ENCODE peak calls at places on chromosomes 1 and 21, in five cellular contexts. N, A, G, Z and I are unnamed samples.

GRCh38 chr1:93496520-93496919 is 48.6 kb downstream of the FNBP1L start:
- DNase-seq in N (no peak), A (no peak), G (no peak), Z (no peak), I (no peak)

GRCh38 chr1:22918644-22919043 is 54.0 kb downstream of the LACTBL1 start:
- DNase-seq in N (no peak), A (no peak), G (no peak), Z (no peak), I (no peak)

GRCh38 chr1:1068374-1069060 is 5.6 kb downstream of the RNF223 start:
- DNase-seq in N (no peak), A (no peak), G (no peak), Z (no peak), I (no peak)

GRCh38 chr1:167065481-167065880 is 24.7 kb downstream of the GPA33 start:
- DNase-seq in N (no peak), A (no peak), G (no peak), Z (no peak), I (no peak)

GRCh38 chr1:109341944-109342925 is 35.4 kb upstream of the MYBPHL start:
- DNase-seq in N (no peak), A (no peak), G (no peak), Z (no peak), I (no peak)

GRCh38 chr1:156704930-156705320 is 458 bp downstream of the CRABP2 start:
- DNase-seq in N (no peak), A (no peak), G (no peak), Z (no peak), I (peak)

GRCh38 chr1:88935522-88936222 is 44.3 kb upstream of the GTF2B start:
- DNase-seq in N (no peak), A (no peak), G (peak), Z (peak), I (peak)

GRCh38 chr21:43701936-43702784 is 16.8 kb upstream of the PDXK start:
- DNase-seq in N (no peak), A (no peak), G (no peak), Z (no peak), I (no peak)

GRCh38 chr1:149848811-149849210 is 50.6 kb upstream of the BOLA1 start:
- DNase-seq in N (no peak), A (no peak), G (no peak), Z (peak), I (no peak)

GRCh38 chr21:41444703-41445464 is 18.8 kb downstream of the MX1 start:
- DNase-seq in N (no peak), A (no peak), G (no peak), Z (no peak), I (no peak)

GRCh38 chr1:171140466-171140865 is 44.6 kb upstream of the FMO2 start:
- DNase-seq in N (no peak), A (no peak), G (no peak), Z (no peak), I (no peak)

GRCh38 chr1:207806531-207807394 is 54.9 kb downstream of the CD46 start:
- DNase-seq in N (no peak), A (no peak), G (no peak), Z (no peak), I (no peak)

GRCh38 chr21:28779914-28780313 is 212.8 kb downstream of the LTN1 start:
- DNase-seq in N (no peak), A (no peak), G (no peak), Z (no peak), I (no peak)

GRCh38 chr1:6105218-6105679 is 59.6 kb downstream of the KCNAB2 start:
- DNase-seq in N (no peak), A (no peak), G (no peak), Z (no peak), I (no peak)

GRCh38 chr1:2486558-2486957 is 10.5 kb downstream of the PLCH2 start:
- DNase-seq in N (no peak), A (no peak), G (no peak), Z (no peak), I (no peak)

GRCh38 chr21:38297193-38297592 is 40.4 kb downstream of the KCNJ15 start:
- DNase-seq in N (no peak), A (no peak), G (no peak), Z (no peak), I (no peak)

GRCh38 chr1:156193208-156193487 is 756 bp upstream of the SLC25A44 start:
- DNase-seq in N (no peak), A (no peak), G (no peak), Z (no peak), I (no peak)

GRCh38 chr1:8736927-8737326 is 80.5 kb downstream of the RERE start:
- DNase-seq in N (no peak), A (no peak), G (no peak), Z (peak), I (no peak)

GRCh38 chr21:43639470-43640178 is 19.7 kb downstream of the HSF2BP start:
- DNase-seq in N (no peak), A (no peak), G (no peak), Z (peak), I (no peak)

GRCh38 chr1:25712299-25712970 is 87.6 kb upstream of the SELENON start:
- DNase-seq in N (no peak), A (no peak), G (no peak), Z (no peak), I (no peak)

GRCh38 chr1:222861057-222861456 is 46.2 kb downstream of the DISP1 start:
- DNase-seq in N (no peak), A (no peak), G (no peak), Z (no peak), I (no peak)

GRCh38 chr1:20729155-20729931 is 3.2 kb downstream of the SH2D5 start:
- DNase-seq in N (no peak), A (no peak), G (no peak), Z (no peak), I (no peak)

GRCh38 chr1:73537400-73537799 is 660.6 kb downstream of the LRRIQ3 start:
- DNase-seq in N (no peak), A (peak), G (no peak), Z (no peak), I (no peak)

GRCh38 chr1:183778006-183778405 is 26.9 kb upstream of the RGL1 start:
- DNase-seq in N (no peak), A (no peak), G (no peak), Z (no peak), I (no peak)

GRCh38 chr1:16087733-16088132 is 14.3 kb upstream of the FAM131C start:
- DNase-seq in N (no peak), A (no peak), G (no peak), Z (no peak), I (no peak)

GRCh38 chr1:16083486-16083885 is 10.0 kb upstream of the FAM131C start:
- DNase-seq in N (no peak), A (no peak), G (no peak), Z (no peak), I (no peak)

GRCh38 chr1:16082283-16083038 is 9.0 kb upstream of the FAM131C start:
- DNase-seq in N (no peak), A (peak), G (peak), Z (peak), I (peak)

GRCh38 chr1:16088351-16088911 is 15.0 kb upstream of the FAM131C start:
- DNase-seq in N (no peak), A (no peak), G (no peak), Z (no peak), I (no peak)

GRCh38 chr1:16085521-16085920 is 12.1 kb upstream of the FAM131C start:
- DNase-seq in N (no peak), A (no peak), G (no peak), Z (no peak), I (no peak)
- H3K4me2 ChIP-seq in N (no peak), A (no peak), G (no peak), Z (no peak), I (no peak)

DNA sequence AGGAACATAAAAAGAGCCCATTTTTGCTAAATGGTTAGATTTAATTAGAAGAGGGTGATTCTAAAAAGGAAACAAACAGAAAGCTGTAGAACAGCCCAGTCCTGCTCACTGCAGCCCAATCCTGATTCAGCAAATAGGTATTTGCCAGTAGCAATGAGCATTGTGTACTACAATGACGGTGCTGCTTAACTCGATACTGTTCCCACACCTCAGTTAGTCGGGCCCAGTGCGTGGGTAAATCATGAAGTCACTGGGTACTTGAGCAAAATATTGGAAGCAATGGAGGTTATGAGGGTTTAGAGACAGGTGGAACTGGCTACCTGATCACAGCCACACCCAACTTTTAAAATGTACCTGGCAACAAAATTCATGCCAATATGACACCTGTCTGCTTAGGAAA is 101.5 kb upstream of the ADGRL2 start:
- DNase-seq in N (no peak), A (no peak), G (no peak), Z (no peak), I (no peak)
- TF ChIP-seq EP300 in N (no peak), A (no peak), G (no peak), Z (no peak), I (no peak)

DNA sequence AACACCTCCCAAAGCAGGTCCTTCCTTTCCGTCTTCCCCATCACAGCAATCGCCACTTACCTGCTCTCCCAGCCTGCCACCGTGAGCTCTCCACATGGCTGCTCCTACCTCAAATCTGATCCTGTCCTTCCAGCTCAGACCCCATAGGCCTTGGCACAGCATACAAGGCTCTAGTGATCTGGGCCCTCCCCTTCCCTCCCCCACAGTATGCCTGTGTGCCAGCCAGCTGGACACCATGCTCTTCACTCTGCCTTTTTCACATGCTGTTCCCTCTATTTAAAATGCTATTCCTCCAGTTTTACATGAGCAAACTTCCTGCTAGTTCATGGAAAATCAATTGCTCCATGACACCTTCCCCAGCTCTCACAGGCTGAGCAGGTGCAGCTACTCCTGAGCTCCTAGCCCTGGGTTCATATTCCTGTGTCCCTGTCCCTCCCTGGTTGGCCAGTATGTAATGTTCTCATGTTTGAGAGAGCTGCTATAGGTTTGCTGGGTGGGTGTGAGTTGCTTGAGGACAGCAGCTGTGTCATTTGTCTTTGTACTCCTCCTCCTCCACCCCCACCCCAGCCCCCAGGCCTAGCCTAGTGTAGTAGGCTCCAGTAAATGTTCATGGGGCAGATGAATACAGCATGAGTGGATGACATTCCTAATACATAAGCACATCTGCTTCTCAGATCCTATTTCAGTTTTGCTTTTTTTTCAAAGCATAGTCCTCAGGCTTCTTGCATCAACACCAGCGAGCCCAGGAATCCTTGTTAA is 6.3 kb upstream of the TNNT2 start:
- DNase-seq in N (no peak), A (no peak), G (no peak), Z (no peak), I (peak)
- TF ChIP-seq MAX in N (no peak), A (no peak), G (no peak), Z (no peak), I (no peak)

GRCh38 chr1:47438321-47439150 is 692 bp downstream of the FOXD2 start:
- DNase-seq in N (no peak), A (no peak), G (no peak), Z (no peak), I (no peak)
- H3K4me2 ChIP-seq in N (peak), A (peak), G (peak), Z (peak), I (peak)

DNA sequence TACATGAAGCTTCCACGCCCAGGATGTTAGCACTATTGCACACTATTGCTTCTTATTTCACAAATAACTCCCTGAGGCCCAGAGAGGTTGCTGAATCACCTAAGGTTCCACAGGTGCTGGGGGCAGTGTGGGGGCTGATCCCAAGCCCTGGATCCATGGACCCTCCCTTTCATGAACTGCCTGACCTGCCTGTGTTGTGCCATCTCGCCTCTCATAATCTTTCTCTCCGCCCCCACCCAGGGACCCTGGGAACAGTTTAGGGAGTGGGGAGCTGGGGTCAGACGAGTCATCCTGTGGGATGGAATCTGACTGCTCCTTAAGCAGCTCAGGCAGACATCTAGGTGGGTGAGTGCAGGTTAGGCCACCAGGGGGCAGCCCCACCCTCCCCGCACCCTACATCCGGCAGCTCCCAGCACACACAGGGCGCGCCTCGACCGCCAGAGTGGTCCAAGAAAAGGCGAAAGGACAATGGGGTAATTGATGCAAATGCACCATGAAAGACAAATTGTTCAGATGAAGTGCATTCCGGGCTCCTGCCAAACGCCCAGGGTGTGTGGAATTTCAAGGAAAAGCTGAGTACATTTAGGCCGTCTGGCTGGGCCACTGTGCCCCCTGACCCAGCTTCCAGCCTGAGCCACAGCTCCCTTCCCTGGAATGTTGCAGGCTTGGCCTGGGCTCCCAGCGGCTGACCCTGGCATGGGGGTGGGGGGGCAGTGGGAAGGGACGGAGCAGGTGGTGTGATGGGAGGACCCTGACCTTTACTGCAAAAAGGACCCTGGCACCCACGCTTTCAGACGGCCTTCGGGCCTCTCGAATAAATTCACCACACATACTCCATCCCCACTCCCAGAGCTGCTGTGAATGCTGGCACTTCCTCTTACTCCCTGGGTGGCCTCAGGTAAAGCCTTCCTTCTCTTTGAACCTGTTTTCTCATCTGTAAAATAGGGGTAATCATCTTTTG is 20.8 kb downstream of the PHLDA3 start:
- DNase-seq in N (no peak), A (peak), G (peak), Z (peak), I (peak)
- TF ChIP-seq EP300 in N (no peak), A (no peak), G (no peak), Z (no peak), I (no peak)

GRCh38 chr1:84722794-84723193 is 32.5 kb upstream of the SSX2IP start:
- DNase-seq in N (no peak), A (no peak), G (no peak), Z (no peak), I (no peak)
- TF ChIP-seq MAX in N (no peak), A (no peak), G (no peak), Z (no peak), I (no peak)

GRCh38 chr1:101152633-101153032 is 84.2 kb upstream of the S1PR1 start:
- DNase-seq in N (no peak), A (no peak), G (no peak), Z (no peak), I (no peak)

GRCh38 chr1:101148987-101149386 is 87.8 kb upstream of the S1PR1 start:
- DNase-seq in N (no peak), A (no peak), G (no peak), Z (no peak), I (no peak)

GRCh38 chr1:101147381-101147780 is 89.4 kb upstream of the S1PR1 start:
- DNase-seq in N (no peak), A (no peak), G (no peak), Z (no peak), I (no peak)

GRCh38 chr1:101150676-101151075 is 86.1 kb upstream of the S1PR1 start:
- DNase-seq in N (no peak), A (no peak), G (no peak), Z (peak), I (no peak)

GRCh38 chr1:101150266-101150665 is 86.6 kb upstream of the S1PR1 start:
- DNase-seq in N (no peak), A (no peak), G (no peak), Z (no peak), I (no peak)
- H3K4me2 ChIP-seq in N (no peak), A (no peak), G (no peak), Z (no peak), I (no peak)

GRCh38 chr1:229344139-229344538 is 1.3 kb upstream of the CCSAP start:
- DNase-seq in N (no peak), A (no peak), G (no peak), Z (no peak), I (no peak)

GRCh38 chr1:229340496-229340895 is 2.4 kb downstream of the CCSAP start:
- DNase-seq in N (no peak), A (no peak), G (no peak), Z (no peak), I (no peak)

GRCh38 chr1:229341811-229342304 is 989 bp downstream of the CCSAP start:
- DNase-seq in N (no peak), A (no peak), G (no peak), Z (no peak), I (peak)

GRCh38 chr1:229342902-229343587 is at the start of gene CCSAP:
- DNase-seq in N (no peak), A (no peak), G (peak), Z (peak), I (peak)

GRCh38 chr1:229342305-229342901 is 444 bp downstream of the CCSAP start:
- DNase-seq in N (no peak), A (no peak), G (peak), Z (peak), I (peak)
- TF ChIP-seq EP300 in N (no peak), A (no peak), G (no peak), Z (no peak), I (no peak)

GRCh38 chr21:36516271-36516670 is 36.3 kb upstream of the CLDN14 start:
- DNase-seq in N (no peak), A (no peak), G (no peak), Z (no peak), I (no peak)
- TF ChIP-seq MAX in N (no peak), A (no peak), G (no peak), Z (no peak), I (no peak)

DNA sequence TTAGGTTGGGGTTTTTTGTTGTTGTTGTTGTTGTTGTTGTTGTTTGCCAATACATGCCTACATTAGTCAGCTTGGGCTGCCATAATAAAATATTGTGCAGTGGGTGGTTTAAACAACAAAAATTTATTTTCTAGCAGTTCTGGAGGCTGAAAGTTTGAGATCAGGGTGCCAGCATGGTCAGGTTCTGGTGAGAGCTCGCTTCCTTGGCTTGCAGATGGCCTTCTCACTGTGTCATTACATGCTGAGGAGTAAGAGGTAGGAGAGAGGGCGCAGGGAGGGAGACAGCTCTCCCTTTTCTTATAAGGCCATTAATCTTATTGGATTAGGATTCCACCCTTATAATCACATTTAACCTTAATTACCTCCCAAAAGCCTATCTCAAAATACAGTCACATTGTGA is 52.7 kb downstream of the DIRAS3 start:
- DNase-seq in N (no peak), A (no peak), G (no peak), Z (no peak), I (no peak)
- H3K4me2 ChIP-seq in N (no peak), A (no peak), G (no peak), Z (no peak), I (no peak)